ENCODE peak calls at places on chromosomes 1 and 21, in five cellular contexts. One of them, this sample, is unnamed.

GRCh38 chr1:224733021-224733911 is 117.1 kb downstream of the CNIH3 start:
- DNase-seq in tibial artery: no peak
- DNase-seq in stimulated activated CD8-positive, alpha-beta memory T cell treated with anti-CD3 and anti-CD28 coated beads, Interleukin-4, amount 100 ng/mL, for 1 hour: no peak
- DNase-seq in Right ventricle myocardium superior: no peak
- DNase-seq in stimulated activated CD4-positive, alpha-beta T cell treated with anti-CD3 and anti-CD28 coated beads, Interleukin-1b, Interleukin-23, amount 100 ng/mL, for 1 hour: no peak
- DNase-seq in this sample: no peak

GRCh38 chr1:7538033-7538432 is 233.1 kb upstream of the VAMP3 start:
- DNase-seq in tibial artery: no peak
- DNase-seq in stimulated activated CD8-positive, alpha-beta memory T cell treated with anti-CD3 and anti-CD28 coated beads, Interleukin-4, amount 100 ng/mL, for 1 hour: no peak
- DNase-seq in Right ventricle myocardium superior: no peak
- DNase-seq in stimulated activated CD4-positive, alpha-beta T cell treated with anti-CD3 and anti-CD28 coated beads, Interleukin-1b, Interleukin-23, amount 100 ng/mL, for 1 hour: no peak
- DNase-seq in this sample: no peak

GRCh38 chr1:84913025-84913892 is 20.3 kb upstream of the LPAR3 start:
- DNase-seq in tibial artery: no peak
- DNase-seq in stimulated activated CD8-positive, alpha-beta memory T cell treated with anti-CD3 and anti-CD28 coated beads, Interleukin-4, amount 100 ng/mL, for 1 hour: no peak
- DNase-seq in Right ventricle myocardium superior: no peak
- DNase-seq in stimulated activated CD4-positive, alpha-beta T cell treated with anti-CD3 and anti-CD28 coated beads, Interleukin-1b, Interleukin-23, amount 100 ng/mL, for 1 hour: no peak
- DNase-seq in this sample: no peak

GRCh38 chr1:181612100-181612499 is 128.8 kb downstream of the CACNA1E start:
- DNase-seq in tibial artery: no peak
- DNase-seq in stimulated activated CD8-positive, alpha-beta memory T cell treated with anti-CD3 and anti-CD28 coated beads, Interleukin-4, amount 100 ng/mL, for 1 hour: no peak
- DNase-seq in Right ventricle myocardium superior: no peak
- DNase-seq in stimulated activated CD4-positive, alpha-beta T cell treated with anti-CD3 and anti-CD28 coated beads, Interleukin-1b, Interleukin-23, amount 100 ng/mL, for 1 hour: no peak
- DNase-seq in this sample: no peak

GRCh38 chr21:34502480-34503106 is 9.4 kb downstream of the KCNE1 start:
- DNase-seq in tibial artery: no peak
- DNase-seq in stimulated activated CD8-positive, alpha-beta memory T cell treated with anti-CD3 and anti-CD28 coated beads, Interleukin-4, amount 100 ng/mL, for 1 hour: no peak
- DNase-seq in Right ventricle myocardium superior: no peak
- DNase-seq in stimulated activated CD4-positive, alpha-beta T cell treated with anti-CD3 and anti-CD28 coated beads, Interleukin-1b, Interleukin-23, amount 100 ng/mL, for 1 hour: no peak
- DNase-seq in this sample: no peak

GRCh38 chr1:161094481-161094880 is 3.7 kb upstream of the KLHDC9 start:
- DNase-seq in tibial artery: no peak
- DNase-seq in stimulated activated CD8-positive, alpha-beta memory T cell treated with anti-CD3 and anti-CD28 coated beads, Interleukin-4, amount 100 ng/mL, for 1 hour: no peak
- DNase-seq in Right ventricle myocardium superior: no peak
- DNase-seq in stimulated activated CD4-positive, alpha-beta T cell treated with anti-CD3 and anti-CD28 coated beads, Interleukin-1b, Interleukin-23, amount 100 ng/mL, for 1 hour: no peak
- DNase-seq in this sample: no peak

GRCh38 chr1:67059331-67059730 is 5.4 kb upstream of the SLC35D1 start:
- DNase-seq in tibial artery: no peak
- DNase-seq in stimulated activated CD8-positive, alpha-beta memory T cell treated with anti-CD3 and anti-CD28 coated beads, Interleukin-4, amount 100 ng/mL, for 1 hour: no peak
- DNase-seq in Right ventricle myocardium superior: no peak
- DNase-seq in stimulated activated CD4-positive, alpha-beta T cell treated with anti-CD3 and anti-CD28 coated beads, Interleukin-1b, Interleukin-23, amount 100 ng/mL, for 1 hour: no peak
- DNase-seq in this sample: no peak

GRCh38 chr1:28249013-28249870 is 10.1 kb upstream of the SESN2 start:
- DNase-seq in tibial artery: peak
- DNase-seq in stimulated activated CD8-positive, alpha-beta memory T cell treated with anti-CD3 and anti-CD28 coated beads, Interleukin-4, amount 100 ng/mL, for 1 hour: no peak
- DNase-seq in Right ventricle myocardium superior: peak
- DNase-seq in stimulated activated CD4-positive, alpha-beta T cell treated with anti-CD3 and anti-CD28 coated beads, Interleukin-1b, Interleukin-23, amount 100 ng/mL, for 1 hour: no peak
- DNase-seq in this sample: peak

GRCh38 chr1:201553496-201554166 is 14.7 kb downstream of the NAV1 start:
- DNase-seq in tibial artery: no peak
- DNase-seq in stimulated activated CD8-positive, alpha-beta memory T cell treated with anti-CD3 and anti-CD28 coated beads, Interleukin-4, amount 100 ng/mL, for 1 hour: no peak
- DNase-seq in Right ventricle myocardium superior: no peak
- DNase-seq in stimulated activated CD4-positive, alpha-beta T cell treated with anti-CD3 and anti-CD28 coated beads, Interleukin-1b, Interleukin-23, amount 100 ng/mL, for 1 hour: no peak
- DNase-seq in this sample: no peak

GRCh38 chr1:224507771-224508523 is 73.3 kb upstream of the WDR26 start:
- DNase-seq in tibial artery: no peak
- DNase-seq in stimulated activated CD8-positive, alpha-beta memory T cell treated with anti-CD3 and anti-CD28 coated beads, Interleukin-4, amount 100 ng/mL, for 1 hour: no peak
- DNase-seq in Right ventricle myocardium superior: no peak
- DNase-seq in stimulated activated CD4-positive, alpha-beta T cell treated with anti-CD3 and anti-CD28 coated beads, Interleukin-1b, Interleukin-23, amount 100 ng/mL, for 1 hour: no peak
- DNase-seq in this sample: no peak

GRCh38 chr1:242426271-242426905 is 98.1 kb downstream of the PLD5 start:
- DNase-seq in tibial artery: no peak
- DNase-seq in stimulated activated CD8-positive, alpha-beta memory T cell treated with anti-CD3 and anti-CD28 coated beads, Interleukin-4, amount 100 ng/mL, for 1 hour: no peak
- DNase-seq in Right ventricle myocardium superior: no peak
- DNase-seq in stimulated activated CD4-positive, alpha-beta T cell treated with anti-CD3 and anti-CD28 coated beads, Interleukin-1b, Interleukin-23, amount 100 ng/mL, for 1 hour: no peak
- DNase-seq in this sample: no peak

GRCh38 chr1:36182734-36183133 is 26.8 kb downstream of the MAP7D1 start:
- DNase-seq in tibial artery: no peak
- DNase-seq in stimulated activated CD8-positive, alpha-beta memory T cell treated with anti-CD3 and anti-CD28 coated beads, Interleukin-4, amount 100 ng/mL, for 1 hour: no peak
- DNase-seq in Right ventricle myocardium superior: no peak
- DNase-seq in stimulated activated CD4-positive, alpha-beta T cell treated with anti-CD3 and anti-CD28 coated beads, Interleukin-1b, Interleukin-23, amount 100 ng/mL, for 1 hour: no peak
- DNase-seq in this sample: no peak

GRCh38 chr1:182080955-182081582 is 19.6 kb upstream of the ZNF648 start:
- DNase-seq in tibial artery: no peak
- DNase-seq in stimulated activated CD8-positive, alpha-beta memory T cell treated with anti-CD3 and anti-CD28 coated beads, Interleukin-4, amount 100 ng/mL, for 1 hour: no peak
- DNase-seq in Right ventricle myocardium superior: no peak
- DNase-seq in stimulated activated CD4-positive, alpha-beta T cell treated with anti-CD3 and anti-CD28 coated beads, Interleukin-1b, Interleukin-23, amount 100 ng/mL, for 1 hour: no peak
- DNase-seq in this sample: no peak

GRCh38 chr21:15520811-15521643 is 208.8 kb upstream of the USP25 start:
- DNase-seq in tibial artery: no peak
- DNase-seq in stimulated activated CD8-positive, alpha-beta memory T cell treated with anti-CD3 and anti-CD28 coated beads, Interleukin-4, amount 100 ng/mL, for 1 hour: no peak
- DNase-seq in Right ventricle myocardium superior: no peak
- DNase-seq in stimulated activated CD4-positive, alpha-beta T cell treated with anti-CD3 and anti-CD28 coated beads, Interleukin-1b, Interleukin-23, amount 100 ng/mL, for 1 hour: no peak
- DNase-seq in this sample: no peak

GRCh38 chr1:43824795-43825194 is 108.8 kb upstream of the ARTN start:
- DNase-seq in tibial artery: no peak
- DNase-seq in stimulated activated CD8-positive, alpha-beta memory T cell treated with anti-CD3 and anti-CD28 coated beads, Interleukin-4, amount 100 ng/mL, for 1 hour: no peak
- DNase-seq in Right ventricle myocardium superior: no peak
- DNase-seq in stimulated activated CD4-positive, alpha-beta T cell treated with anti-CD3 and anti-CD28 coated beads, Interleukin-1b, Interleukin-23, amount 100 ng/mL, for 1 hour: no peak
- DNase-seq in this sample: no peak

GRCh38 chr1:201880928-201881571 is 7.6 kb upstream of the SHISA4 start:
- DNase-seq in tibial artery: no peak
- DNase-seq in stimulated activated CD8-positive, alpha-beta memory T cell treated with anti-CD3 and anti-CD28 coated beads, Interleukin-4, amount 100 ng/mL, for 1 hour: no peak
- DNase-seq in Right ventricle myocardium superior: no peak
- DNase-seq in stimulated activated CD4-positive, alpha-beta T cell treated with anti-CD3 and anti-CD28 coated beads, Interleukin-1b, Interleukin-23, amount 100 ng/mL, for 1 hour: no peak
- DNase-seq in this sample: no peak

GRCh38 chr1:41314781-41315481 is 46.3 kb upstream of the FOXO6 start:
- DNase-seq in tibial artery: no peak
- DNase-seq in stimulated activated CD8-positive, alpha-beta memory T cell treated with anti-CD3 and anti-CD28 coated beads, Interleukin-4, amount 100 ng/mL, for 1 hour: no peak
- DNase-seq in Right ventricle myocardium superior: no peak
- DNase-seq in stimulated activated CD4-positive, alpha-beta T cell treated with anti-CD3 and anti-CD28 coated beads, Interleukin-1b, Interleukin-23, amount 100 ng/mL, for 1 hour: no peak
- DNase-seq in this sample: no peak

GRCh38 chr1:19698181-19698580 is 33.5 kb downstream of the HTR6 start:
- DNase-seq in tibial artery: no peak
- DNase-seq in stimulated activated CD8-positive, alpha-beta memory T cell treated with anti-CD3 and anti-CD28 coated beads, Interleukin-4, amount 100 ng/mL, for 1 hour: no peak
- DNase-seq in Right ventricle myocardium superior: no peak
- DNase-seq in stimulated activated CD4-positive, alpha-beta T cell treated with anti-CD3 and anti-CD28 coated beads, Interleukin-1b, Interleukin-23, amount 100 ng/mL, for 1 hour: no peak
- DNase-seq in this sample: no peak

GRCh38 chr1:27621067-27621920 is 13.7 kb downstream of the FGR start:
- DNase-seq in tibial artery: no peak
- DNase-seq in stimulated activated CD8-positive, alpha-beta memory T cell treated with anti-CD3 and anti-CD28 coated beads, Interleukin-4, amount 100 ng/mL, for 1 hour: no peak
- DNase-seq in Right ventricle myocardium superior: peak
- DNase-seq in stimulated activated CD4-positive, alpha-beta T cell treated with anti-CD3 and anti-CD28 coated beads, Interleukin-1b, Interleukin-23, amount 100 ng/mL, for 1 hour: no peak
- DNase-seq in this sample: no peak

GRCh38 chr1:101474039-101474665 is 237.3 kb downstream of the S1PR1 start:
- DNase-seq in tibial artery: no peak
- DNase-seq in stimulated activated CD8-positive, alpha-beta memory T cell treated with anti-CD3 and anti-CD28 coated beads, Interleukin-4, amount 100 ng/mL, for 1 hour: no peak
- DNase-seq in Right ventricle myocardium superior: no peak
- DNase-seq in stimulated activated CD4-positive, alpha-beta T cell treated with anti-CD3 and anti-CD28 coated beads, Interleukin-1b, Interleukin-23, amount 100 ng/mL, for 1 hour: no peak
- DNase-seq in this sample: no peak

GRCh38 chr1:20164694-20165202 is 21.1 kb upstream of the UBXN10 start:
- DNase-seq in tibial artery: peak
- DNase-seq in stimulated activated CD8-positive, alpha-beta memory T cell treated with anti-CD3 and anti-CD28 coated beads, Interleukin-4, amount 100 ng/mL, for 1 hour: no peak
- DNase-seq in Right ventricle myocardium superior: peak
- DNase-seq in stimulated activated CD4-positive, alpha-beta T cell treated with anti-CD3 and anti-CD28 coated beads, Interleukin-1b, Interleukin-23, amount 100 ng/mL, for 1 hour: no peak
- DNase-seq in this sample: no peak

GRCh38 chr1:7230896-7231210 is 445.6 kb downstream of the CAMTA1 start:
- DNase-seq in tibial artery: no peak
- DNase-seq in stimulated activated CD8-positive, alpha-beta memory T cell treated with anti-CD3 and anti-CD28 coated beads, Interleukin-4, amount 100 ng/mL, for 1 hour: no peak
- DNase-seq in Right ventricle myocardium superior: no peak
- DNase-seq in stimulated activated CD4-positive, alpha-beta T cell treated with anti-CD3 and anti-CD28 coated beads, Interleukin-1b, Interleukin-23, amount 100 ng/mL, for 1 hour: no peak
- DNase-seq in this sample: no peak

GRCh38 chr21:35189077-35189863 is 140.2 kb upstream of the RUNX1 start:
- DNase-seq in tibial artery: no peak
- DNase-seq in stimulated activated CD8-positive, alpha-beta memory T cell treated with anti-CD3 and anti-CD28 coated beads, Interleukin-4, amount 100 ng/mL, for 1 hour: no peak
- DNase-seq in Right ventricle myocardium superior: no peak
- DNase-seq in stimulated activated CD4-positive, alpha-beta T cell treated with anti-CD3 and anti-CD28 coated beads, Interleukin-1b, Interleukin-23, amount 100 ng/mL, for 1 hour: no peak
- DNase-seq in this sample: no peak

GRCh38 chr1:160354388-160354985 is 11.3 kb downstream of the NCSTN start:
- DNase-seq in tibial artery: no peak
- DNase-seq in stimulated activated CD8-positive, alpha-beta memory T cell treated with anti-CD3 and anti-CD28 coated beads, Interleukin-4, amount 100 ng/mL, for 1 hour: no peak
- DNase-seq in Right ventricle myocardium superior: no peak
- DNase-seq in stimulated activated CD4-positive, alpha-beta T cell treated with anti-CD3 and anti-CD28 coated beads, Interleukin-1b, Interleukin-23, amount 100 ng/mL, for 1 hour: no peak
- DNase-seq in this sample: no peak

This sample was measured in lower lobe of right lung.